ENCODE peak calls at places on chromosomes 12 and 14, in ten cellular contexts. One of them, this sample, is unnamed.

GRCh38 chr12:14283489-14284144 is 81.9 kb upstream of the ATF7IP start:
- DNase-seq in pancreas: no peak
- DNase-seq in Panc1: no peak
- DNase-seq in A673: no peak
- DNase-seq in tibial artery: no peak
- DNase-seq in uterus: no peak
- DNase-seq in stomach: no peak
- DNase-seq in fibroblast of lung: no peak
- DNase-seq in cardiac muscle cell: no peak
- DNase-seq in GM06990: peak; percentile 77
- DNase-seq in this sample: no peak

GRCh38 chr14:31944256-31945073 is 132.6 kb upstream of the ARHGAP5 start:
- DNase-seq in cardiac muscle cell: no peak
- DNase-seq in stomach: peak; percentile 57
- DNase-seq in fibroblast of lung: no peak
- DNase-seq in uterus: no peak
- DNase-seq in Panc1: no peak
- DNase-seq in pancreas: no peak
- DNase-seq in tibial artery: no peak
- DNase-seq in A673: no peak
- DNase-seq in GM06990: peak; percentile 11
- DNase-seq in this sample: no peak

GRCh38 chr14:39140170-39140569 is 26.0 kb downstream of the GEMIN2 start:
- DNase-seq in tibial artery: no peak
- DNase-seq in fibroblast of lung: no peak
- DNase-seq in GM06990: no peak
- DNase-seq in A673: no peak
- DNase-seq in pancreas: no peak
- DNase-seq in Panc1: no peak
- DNase-seq in uterus: no peak
- DNase-seq in stomach: no peak
- DNase-seq in cardiac muscle cell: no peak
- DNase-seq in this sample: no peak

GRCh38 chr12:12560587-12561304 is 1.9 kb downstream of the DUSP16 start:
- DNase-seq in A673: peak; percentile 54
- DNase-seq in GM06990: peak; percentile 65
- DNase-seq in cardiac muscle cell: peak; percentile 41
- DNase-seq in fibroblast of lung: peak; percentile 57
- DNase-seq in tibial artery: peak; percentile 64
- DNase-seq in uterus: peak; percentile 78
- DNase-seq in pancreas: peak; percentile 72
- DNase-seq in stomach: peak; percentile 74
- DNase-seq in Panc1: no peak
- DNase-seq in this sample: peak; percentile 51

GRCh38 chr14:88030079-88030478 is 25.1 kb downstream of the GPR65 start:
- DNase-seq in stomach: no peak
- DNase-seq in tibial artery: no peak
- DNase-seq in A673: no peak
- DNase-seq in Panc1: no peak
- DNase-seq in pancreas: no peak
- DNase-seq in uterus: no peak
- DNase-seq in GM06990: no peak
- DNase-seq in cardiac muscle cell: no peak
- DNase-seq in fibroblast of lung: no peak
- DNase-seq in this sample: no peak

GRCh38 chr12:25723286-25723685 is 170.2 kb upstream of the LMNTD1 start:
- DNase-seq in pancreas: no peak
- DNase-seq in fibroblast of lung: peak; percentile 19
- DNase-seq in A673: no peak
- DNase-seq in tibial artery: no peak
- DNase-seq in cardiac muscle cell: no peak
- DNase-seq in stomach: no peak
- DNase-seq in GM06990: no peak
- DNase-seq in Panc1: no peak
- DNase-seq in uterus: peak; percentile 15
- DNase-seq in this sample: no peak

GRCh38 chr14:104016873-104017650 is 68.4 kb upstream of the ASPG start:
- DNase-seq in cardiac muscle cell: no peak
- DNase-seq in stomach: no peak
- DNase-seq in A673: no peak
- DNase-seq in uterus: no peak
- DNase-seq in Panc1: no peak
- DNase-seq in GM06990: no peak
- DNase-seq in pancreas: no peak
- DNase-seq in fibroblast of lung: no peak
- DNase-seq in tibial artery: no peak
- DNase-seq in this sample: no peak

GRCh38 chr14:90796319-90796718 is 19.9 kb downstream of the TTC7B start:
- DNase-seq in tibial artery: no peak
- DNase-seq in fibroblast of lung: no peak
- DNase-seq in A673: no peak
- DNase-seq in stomach: no peak
- DNase-seq in pancreas: no peak
- DNase-seq in GM06990: no peak
- DNase-seq in Panc1: no peak
- DNase-seq in uterus: no peak
- DNase-seq in cardiac muscle cell: no peak
- DNase-seq in this sample: no peak

GRCh38 chr14:35534130-35534883 is at the start of gene INSM2:
- DNase-seq in cardiac muscle cell: no peak
- DNase-seq in stomach: no peak
- DNase-seq in Panc1: no peak
- DNase-seq in A673: peak; percentile 17
- DNase-seq in GM06990: no peak
- DNase-seq in uterus: no peak
- DNase-seq in tibial artery: no peak
- DNase-seq in pancreas: no peak
- DNase-seq in fibroblast of lung: peak; percentile 4
- DNase-seq in this sample: no peak

GRCh38 chr14:35534884-35535793 is 1.2 kb downstream of the INSM2 start:
- DNase-seq in pancreas: peak; percentile 47
- DNase-seq in A673: peak; percentile 75
- DNase-seq in uterus: no peak
- DNase-seq in fibroblast of lung: peak; percentile 63
- DNase-seq in cardiac muscle cell: peak; percentile 87
- DNase-seq in tibial artery: peak; percentile 39
- DNase-seq in GM06990: peak; percentile 74
- DNase-seq in stomach: peak; percentile 63
- DNase-seq in Panc1: no peak
- DNase-seq in this sample: no peak

GRCh38 chr14:35531960-35532747 is 1.8 kb upstream of the INSM2 start:
- DNase-seq in stomach: no peak
- DNase-seq in tibial artery: no peak
- DNase-seq in cardiac muscle cell: no peak
- DNase-seq in Panc1: no peak
- DNase-seq in uterus: no peak
- DNase-seq in A673: no peak
- DNase-seq in fibroblast of lung: no peak
- DNase-seq in GM06990: no peak
- DNase-seq in pancreas: no peak
- DNase-seq in this sample: no peak

GRCh38 chr14:35532783-35533356 is 1.1 kb upstream of the INSM2 start:
- DNase-seq in fibroblast of lung: no peak
- DNase-seq in cardiac muscle cell: no peak
- DNase-seq in GM06990: no peak
- DNase-seq in A673: no peak
- DNase-seq in stomach: no peak
- DNase-seq in Panc1: no peak
- DNase-seq in tibial artery: no peak
- DNase-seq in pancreas: no peak
- DNase-seq in uterus: no peak
- DNase-seq in this sample: no peak

DNA sequence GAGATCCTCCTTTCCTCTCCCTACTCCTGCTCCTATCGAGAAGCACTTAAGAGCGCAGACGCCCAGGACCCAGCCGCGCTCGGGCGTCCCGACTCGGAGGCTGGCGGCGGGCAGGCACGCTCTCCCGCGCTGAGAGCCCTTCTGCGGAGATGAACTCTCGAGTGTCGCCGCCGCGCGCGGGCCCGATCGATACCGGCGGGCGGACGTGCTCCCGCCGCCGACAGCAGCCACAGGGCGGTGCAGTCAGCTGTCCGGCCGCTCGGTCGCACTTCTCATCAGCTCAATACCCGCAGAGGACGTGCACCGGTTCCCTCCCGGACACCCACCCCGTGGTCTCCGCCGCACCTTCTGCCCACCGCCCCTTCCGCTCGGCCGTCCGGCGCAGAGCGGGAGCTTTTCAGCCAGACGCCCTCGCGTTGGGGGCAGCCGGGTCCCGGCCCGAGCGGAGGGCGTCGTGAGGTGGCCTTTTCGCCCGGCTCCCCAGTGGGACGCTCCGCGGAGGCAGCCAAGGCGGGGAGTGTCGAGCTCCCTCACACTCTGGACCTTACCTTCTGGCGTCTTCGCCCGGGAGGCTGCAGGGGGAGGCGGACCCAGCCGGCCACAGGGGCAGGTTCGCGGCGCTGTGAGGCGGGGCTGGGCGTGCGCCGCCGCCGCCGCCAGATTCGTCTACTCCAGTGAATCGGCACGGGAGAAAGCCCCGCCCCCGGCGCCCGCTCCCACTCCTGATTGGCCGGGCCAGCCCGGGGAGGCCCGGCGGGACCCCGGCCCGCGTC is 421 bp upstream of the INSM2 start:
- DNase-seq in A673: peak; percentile 86
- DNase-seq in Panc1: no peak
- DNase-seq in GM06990: peak; percentile 79
- DNase-seq in tibial artery: no peak
- DNase-seq in stomach: peak; percentile 65
- DNase-seq in pancreas: peak; percentile 55
- DNase-seq in cardiac muscle cell: peak; percentile 91
- DNase-seq in fibroblast of lung: peak; percentile 33
- DNase-seq in uterus: no peak
- DNase-seq in this sample: no peak
- TF ChIP-seq CTCF in A673: no peak
- TF ChIP-seq CTCF in Panc1: peak; percentile 7
- TF ChIP-seq CTCF in GM06990: no peak
- TF ChIP-seq CTCF in tibial artery: no peak
- TF ChIP-seq CTCF in stomach: no peak
- TF ChIP-seq CTCF in pancreas: no peak
- TF ChIP-seq CTCF in cardiac muscle cell: peak; percentile 3
- TF ChIP-seq CTCF in fibroblast of lung: no peak
- TF ChIP-seq CTCF in uterus: no peak
- TF ChIP-seq CTCF in this sample: no peak

GRCh38 chr12:6981152-6982052 is 10.7 kb downstream of the EMG1 start:
- DNase-seq in Panc1: no peak
- DNase-seq in stomach: peak; percentile 55
- DNase-seq in A673: no peak
- DNase-seq in pancreas: no peak
- DNase-seq in uterus: no peak
- DNase-seq in fibroblast of lung: no peak
- DNase-seq in tibial artery: no peak
- DNase-seq in GM06990: no peak
- DNase-seq in cardiac muscle cell: no peak
- DNase-seq in this sample: no peak
- H3K36me3 ChIP-seq in Panc1: no peaks in the 10 kb centered on the region
- H3K36me3 ChIP-seq in stomach: peaks cover 82% of the 10 kb centered on the region
- H3K36me3 ChIP-seq in A673: peaks cover 64% of the 10 kb centered on the region
- H3K36me3 ChIP-seq in pancreas: peaks cover 51% of the 10 kb centered on the region
- H3K36me3 ChIP-seq in uterus: no peaks in the 10 kb centered on the region
- H3K36me3 ChIP-seq in fibroblast of lung: peaks cover 15% of the 10 kb centered on the region
- H3K36me3 ChIP-seq in tibial artery: peaks cover 44% of the 10 kb centered on the region
- H3K36me3 ChIP-seq in GM06990: peaks cover 34% of the 10 kb centered on the region
- H3K36me3 ChIP-seq in cardiac muscle cell: peaks cover 23% of the 10 kb centered on the region
- H3K36me3 ChIP-seq in this sample: peaks cover 70% of the 10 kb centered on the region

DNA sequence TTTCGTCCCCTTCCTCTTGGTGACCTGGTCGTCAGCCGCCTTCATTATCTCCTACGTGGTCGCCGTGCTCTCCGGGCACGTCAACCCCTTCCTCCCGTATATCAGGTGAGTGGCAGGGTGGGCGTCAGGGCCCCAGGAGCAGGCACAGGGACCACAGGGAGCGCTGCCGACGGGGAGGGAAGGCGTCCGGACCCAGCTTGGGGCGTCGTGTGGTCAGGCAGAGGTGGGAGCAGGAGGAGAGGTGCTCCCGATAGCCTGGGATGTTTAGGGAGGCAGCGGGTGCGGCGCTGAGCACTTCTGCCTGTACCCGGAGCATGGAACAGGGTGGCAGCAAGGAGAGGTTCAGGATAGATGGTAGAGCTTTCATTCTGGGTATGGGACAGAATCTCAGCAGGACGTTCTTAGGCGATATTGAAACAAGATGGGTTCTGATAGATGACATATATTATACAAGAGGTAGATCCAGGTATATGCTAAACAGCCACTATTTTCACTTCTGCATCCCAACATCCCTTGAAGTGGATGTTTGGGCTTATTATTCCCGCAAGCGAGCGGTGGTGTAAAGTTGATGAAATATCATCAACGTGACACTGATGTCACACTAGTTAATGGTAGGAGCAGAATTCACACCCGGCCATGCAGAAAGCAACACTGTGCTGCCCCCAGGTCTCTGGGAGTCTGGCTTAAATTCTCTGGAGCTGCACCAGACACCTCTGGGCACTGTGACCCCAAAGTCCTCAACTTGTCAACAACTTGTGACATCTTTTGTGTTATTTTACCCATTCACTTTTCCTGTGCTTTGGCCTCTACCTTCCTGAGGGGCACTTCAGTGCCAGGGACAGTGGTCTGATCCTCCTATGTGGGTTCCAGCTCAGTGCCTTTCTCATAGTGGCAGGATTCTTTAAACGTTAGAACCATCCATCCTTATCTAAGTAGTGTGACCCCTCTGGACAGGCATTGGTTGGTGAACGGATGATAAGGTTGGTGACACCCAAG is 734 bp downstream of the DRAM1 start:
- DNase-seq in uterus: peak; percentile 47
- DNase-seq in cardiac muscle cell: peak; percentile 1
- DNase-seq in GM06990: no peak
- DNase-seq in Panc1: no peak
- DNase-seq in A673: peak; percentile 35
- DNase-seq in pancreas: peak; percentile 41
- DNase-seq in stomach: peak; percentile 32
- DNase-seq in tibial artery: peak; percentile 25
- DNase-seq in fibroblast of lung: peak; percentile 28
- DNase-seq in this sample: no peak
- TF ChIP-seq CTCF in uterus: no peak
- TF ChIP-seq CTCF in cardiac muscle cell: no peak
- TF ChIP-seq CTCF in GM06990: no peak
- TF ChIP-seq CTCF in Panc1: no peak
- TF ChIP-seq CTCF in A673: no peak
- TF ChIP-seq CTCF in pancreas: no peak
- TF ChIP-seq CTCF in stomach: no peak
- TF ChIP-seq CTCF in tibial artery: no peak
- TF ChIP-seq CTCF in fibroblast of lung: no peak
- TF ChIP-seq CTCF in this sample: no peak

DNA sequence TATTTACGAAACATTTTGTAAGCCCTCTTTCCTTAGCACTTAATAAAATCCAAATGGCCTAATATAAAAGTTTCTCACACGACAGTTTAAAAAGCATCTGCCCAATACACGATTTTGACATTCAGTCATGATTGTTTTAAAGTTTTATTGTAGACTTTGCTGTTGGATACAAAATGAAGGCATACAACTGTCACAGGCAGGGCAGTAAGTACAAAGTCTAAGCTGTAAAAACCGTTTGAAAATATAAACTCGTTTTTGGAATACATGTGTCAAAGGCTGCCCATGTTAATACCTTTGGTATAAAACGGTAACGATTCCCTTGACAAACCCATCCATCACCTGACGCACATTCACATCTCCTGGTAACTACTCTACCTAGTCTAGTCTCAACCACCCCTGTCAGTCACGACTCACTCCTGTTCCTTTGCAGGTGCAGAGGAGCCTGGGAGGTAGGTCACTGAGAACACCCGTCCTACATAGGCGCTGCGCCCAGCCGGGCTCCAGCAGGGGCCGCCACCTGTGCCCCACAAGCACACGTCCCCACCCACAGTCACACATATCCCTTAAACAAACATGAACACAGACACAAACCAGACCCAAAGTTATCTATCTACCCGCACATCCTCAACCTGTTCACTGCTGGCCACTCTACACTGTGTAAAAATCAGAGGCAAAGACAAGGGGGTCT is 27.1 kb downstream of the KCTD10 start:
- DNase-seq in GM06990: no peak
- DNase-seq in A673: no peak
- DNase-seq in pancreas: no peak
- DNase-seq in cardiac muscle cell: no peak
- DNase-seq in fibroblast of lung: no peak
- DNase-seq in Panc1: no peak
- DNase-seq in uterus: no peak
- DNase-seq in tibial artery: no peak
- DNase-seq in stomach: no peak
- DNase-seq in this sample: no peak
- H3K36me3 ChIP-seq in GM06990: peaks cover 20% of the 10 kb centered on the region
- H3K36me3 ChIP-seq in A673: peaks cover 28% of the 10 kb centered on the region
- H3K36me3 ChIP-seq in pancreas: peaks cover 48% of the 10 kb centered on the region
- H3K36me3 ChIP-seq in cardiac muscle cell: peaks cover 37% of the 10 kb centered on the region
- H3K36me3 ChIP-seq in fibroblast of lung: peaks cover 21% of the 10 kb centered on the region
- H3K36me3 ChIP-seq in Panc1: peaks cover 5% of the 10 kb centered on the region
- H3K36me3 ChIP-seq in uterus: no peaks in the 10 kb centered on the region
- H3K36me3 ChIP-seq in tibial artery: peaks cover 57% of the 10 kb centered on the region
- H3K36me3 ChIP-seq in stomach: peaks cover 93% of the 10 kb centered on the region
- H3K36me3 ChIP-seq in this sample: peaks cover 49% of the 10 kb centered on the region

This sample was measured in gastrocnemius medialis.